ENCODE peak calls at places on chromosomes 13 and 19, in five cellular contexts. K, M, D, C and P are unnamed samples. For H3K27me3, the result is how much of the 10 kb centered on the place peaks cover.

GRCh38 chr19:1211494-1212234 is 6.1 kb downstream of the STK11 start:
- DNase-seq in K (no peak), M (no peak), D (no peak), C (peak), P (no peak)

GRCh38 chr13:23377603-23378002 is 55.9 kb downstream of the SACS start:
- DNase-seq in K (no peak), M (no peak), D (no peak), C (no peak), P (no peak)

GRCh38 chr19:4647676-4648644 is 8.6 kb downstream of the TNFAIP8L1 start:
- DNase-seq in K (no peak), M (no peak), D (peak), C (peak), P (no peak)

GRCh38 chr19:46733693-46734240 is 12.1 kb upstream of the FKRP start:
- DNase-seq in K (no peak), M (no peak), D (no peak), C (no peak), P (no peak)

GRCh38 chr19:10001899-10002298 is 8.4 kb downstream of the COL5A3 start:
- DNase-seq in K (no peak), M (no peak), D (no peak), C (peak), P (no peak)

GRCh38 chr19:16457195-16457953 is 14.4 kb downstream of the EPS15L1 start:
- DNase-seq in K (no peak), M (peak), D (no peak), C (peak), P (no peak)

GRCh38 chr13:39575641-39576238 is 27.3 kb downstream of the LHFPL6 start:
- DNase-seq in K (no peak), M (no peak), D (no peak), C (no peak), P (no peak)

GRCh38 chr19:7152568-7152967 is 83.1 kb downstream of the ZNF557 start:
- DNase-seq in K (no peak), M (no peak), D (no peak), C (no peak), P (no peak)

GRCh38 chr19:40317338-40317737 is 30.9 kb downstream of the C19orf47 start:
- DNase-seq in K (no peak), M (no peak), D (no peak), C (no peak), P (no peak)

GRCh38 chr19:1027020-1027952 is 878 bp downstream of the CNN2 start:
- DNase-seq in K (peak), M (no peak), D (no peak), C (peak), P (no peak)

GRCh38 chr13:98157188-98157587 is 14.3 kb downstream of the FARP1 start:
- DNase-seq in K (no peak), M (no peak), D (no peak), C (peak), P (no peak)

GRCh38 chr13:74052402-74052928 is 81.7 kb downstream of the KLF12 start:
- DNase-seq in K (no peak), M (no peak), D (no peak), C (no peak), P (no peak)

GRCh38 chr19:43575955-43576451 is 402 bp downstream of the PINLYP start:
- DNase-seq in K (no peak), M (no peak), D (no peak), C (no peak), P (no peak)

GRCh38 chr19:16405797-16406196 is 66.0 kb downstream of the EPS15L1 start:
- DNase-seq in K (no peak), M (no peak), D (no peak), C (no peak), P (no peak)

GRCh38 chr19:14553042-14553938 is 18.6 kb downstream of the NDUFB7 start:
- DNase-seq in K (no peak), M (no peak), D (no peak), C (no peak), P (no peak)

GRCh38 chr13:75223981-75224742 is 257.8 kb downstream of the TBC1D4 start:
- DNase-seq in K (no peak), M (no peak), D (no peak), C (no peak), P (no peak)

GRCh38 chr13:81326913-81327312 is 986.0 kb upstream of the SPRY2 start:
- DNase-seq in K (no peak), M (no peak), D (no peak), C (no peak), P (no peak)

GRCh38 chr19:2294377-2295335 is 12.7 kb upstream of the PEAK3 start:
- DNase-seq in K (no peak), M (no peak), D (no peak), C (no peak), P (no peak)

GRCh38 chr13:59603646-59604045 is 560.1 kb downstream of the DIAPH3 start:
- DNase-seq in K (no peak), M (no peak), D (no peak), C (no peak), P (no peak)

GRCh38 chr19:47560999-47561398 is 11.9 kb downstream of the ZNF541 start:
- DNase-seq in K (no peak), M (no peak), D (no peak), C (no peak), P (no peak)

GRCh38 chr19:13012690-13013608 is 17.7 kb downstream of the NFIX start:
- DNase-seq in K (peak), M (no peak), D (peak), C (peak), P (no peak)

GRCh38 chr13:95524270-95524901 is 28.1 kb upstream of the CLDN10 start:
- DNase-seq in K (no peak), M (no peak), D (no peak), C (no peak), P (no peak)

GRCh38 chr13:33508060-33508459 is 222.5 kb upstream of the STARD13 start:
- DNase-seq in K (no peak), M (no peak), D (no peak), C (no peak), P (no peak)

GRCh38 chr19:12665281-12665573 is 1.3 kb downstream of the MAN2B1 start:
- DNase-seq in K (peak), M (no peak), D (no peak), C (no peak), P (no peak)

GRCh38 chr13:99308481-99309087 is 1.4 kb upstream of the GPR183 start:
- DNase-seq in K (no peak), M (no peak), D (no peak), C (no peak), P (no peak)

GRCh38 chr19:56566904-56567273 is 379 bp upstream of the ZNF470 start:
- DNase-seq in K (peak), M (no peak), D (peak), C (no peak), P (no peak)

GRCh38 chr19:19661675-19662251 is 1.7 kb downstream of the ATP13A1 start:
- DNase-seq in K (peak), M (no peak), D (no peak), C (peak), P (no peak)

GRCh38 chr13:90485441-90485840 is 862.0 kb upstream of the MIR17HG start:
- DNase-seq in K (no peak), M (no peak), D (peak), C (no peak), P (peak)

GRCh38 chr13:32237681-32238080 is 77.5 kb downstream of the ZAR1L start:
- DNase-seq in K (no peak), M (peak), D (no peak), C (no peak), P (no peak)

GRCh38 chr13:40063278-40063698 is 407.8 kb downstream of the COG6 start:
- DNase-seq in K (no peak), M (no peak), D (no peak), C (no peak), P (no peak)

GRCh38 chr13:98585398-98585754 is 8.5 kb upstream of the STK24 start:
- DNase-seq in K (no peak), M (no peak), D (no peak), C (no peak), P (no peak)

GRCh38 chr19:47419037-47419783 is at the start of gene MEIS3:
- DNase-seq in K (no peak), M (peak), D (no peak), C (peak), P (no peak)

GRCh38 chr13:49248433-49249002 is 793 bp downstream of the CDADC1 start:
- DNase-seq in K (no peak), M (no peak), D (no peak), C (no peak), P (no peak)

GRCh38 chr19:19749332-19750130 is 16.6 kb upstream of the ZNF14 start:
- DNase-seq in K (no peak), M (no peak), D (no peak), C (no peak), P (no peak)

GRCh38 chr19:41895745-41896580 is 13.0 kb downstream of the ARHGEF1 start:
- DNase-seq in K (no peak), M (no peak), D (no peak), C (no peak), P (no peak)

GRCh38 chr19:15195987-15196682 is 4.7 kb downstream of the NOTCH3 start:
- DNase-seq in K (no peak), M (peak), D (no peak), C (peak), P (peak)

GRCh38 chr19:31109626-31110025 is 239.6 kb downstream of the TSHZ3 start:
- DNase-seq in K (no peak), M (no peak), D (no peak), C (no peak), P (no peak)

GRCh38 chr19:31214997-31215396 is 134.2 kb downstream of the TSHZ3 start:
- DNase-seq in K (no peak), M (no peak), D (no peak), C (no peak), P (no peak)

DNA sequence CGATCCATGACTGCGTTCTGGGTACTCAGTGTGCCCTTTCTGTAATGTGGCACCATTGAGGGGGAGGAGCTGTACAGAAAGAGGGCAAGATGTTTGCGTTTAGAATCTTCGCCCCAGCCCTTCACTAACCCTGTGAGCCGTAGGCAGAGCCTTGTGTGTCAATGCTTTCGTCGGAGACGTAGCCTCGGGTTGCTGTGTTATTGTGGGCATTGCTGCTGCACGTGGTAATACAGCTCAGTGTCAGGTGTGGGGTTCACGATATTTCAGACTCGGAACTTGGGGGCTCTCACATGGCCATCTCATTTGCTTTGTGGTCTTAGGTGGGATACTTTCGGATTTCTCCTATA is 6.1 kb downstream of the RPS9 start:
- DNase-seq in K (no peak), M (no peak), D (no peak), C (no peak), P (no peak)
- H3K4me3 ChIP-seq in K (no peak), M (no peak), D (no peak), C (no peak), P (no peak)

GRCh38 chr13:85486663-85487062 is 312.6 kb downstream of the SLITRK6 start:
- DNase-seq in K (no peak), M (no peak), D (no peak), C (no peak), P (no peak)
- TF ChIP-seq CTCF in K (no peak), M (no peak), D (no peak), C (no peak), P (no peak)

DNA sequence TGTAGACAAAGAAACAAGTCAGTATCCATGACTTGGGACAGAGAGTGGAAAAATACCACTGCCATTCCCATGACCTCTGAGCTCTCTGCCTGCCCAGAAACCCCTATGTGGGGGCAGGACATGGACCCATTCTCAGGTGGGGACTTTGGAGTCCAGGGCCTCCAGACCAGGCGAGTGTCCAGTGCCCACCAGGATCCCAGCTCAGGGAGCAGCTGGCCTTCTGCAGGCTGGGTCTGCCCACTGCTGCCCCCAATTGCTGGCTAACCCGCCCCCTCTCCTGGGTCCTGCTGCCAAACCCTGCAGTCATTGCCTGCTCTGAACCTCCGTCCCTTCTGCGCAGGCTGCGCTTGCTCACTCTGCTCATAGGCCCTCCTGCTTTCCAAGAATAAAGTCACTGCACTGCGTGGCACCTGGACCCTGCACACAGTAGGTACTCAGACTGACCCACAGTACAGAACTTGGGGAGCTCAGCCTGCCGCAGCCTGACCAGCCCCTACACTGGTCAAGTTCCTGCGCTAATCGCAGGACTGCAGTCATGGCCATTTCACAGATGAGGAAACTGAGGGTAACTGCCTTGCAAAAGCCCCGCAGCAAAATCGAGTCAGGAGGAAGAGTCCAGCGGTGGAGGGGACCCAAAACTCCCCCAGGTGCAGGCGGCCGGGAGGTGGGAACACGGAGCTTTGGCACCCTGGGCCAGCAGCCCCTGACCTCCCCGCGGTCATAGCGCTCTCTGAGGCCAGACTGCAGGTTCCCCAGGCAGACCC is 774 bp downstream of the SLC7A10 start:
- DNase-seq in K (no peak), M (no peak), D (no peak), C (no peak), P (no peak)
- H3K27me3 ChIP-seq in K (under half), M (half or more), D (half or more), C (half or more), P (under half)

GRCh38 chr19:45117167-45117594 is 24.2 kb downstream of the PPP1R37 start:
- DNase-seq in K (no peak), M (peak), D (no peak), C (peak), P (no peak)

GRCh38 chr19:45119582-45119981 is 26.6 kb downstream of the PPP1R37 start:
- DNase-seq in K (no peak), M (no peak), D (no peak), C (no peak), P (no peak)

GRCh38 chr19:45114116-45114515 is 21.1 kb downstream of the PPP1R37 start:
- DNase-seq in K (no peak), M (no peak), D (no peak), C (no peak), P (no peak)

GRCh38 chr19:45115809-45116615 is 23.0 kb downstream of the PPP1R37 start:
- DNase-seq in K (no peak), M (no peak), D (no peak), C (no peak), P (no peak)

DNA sequence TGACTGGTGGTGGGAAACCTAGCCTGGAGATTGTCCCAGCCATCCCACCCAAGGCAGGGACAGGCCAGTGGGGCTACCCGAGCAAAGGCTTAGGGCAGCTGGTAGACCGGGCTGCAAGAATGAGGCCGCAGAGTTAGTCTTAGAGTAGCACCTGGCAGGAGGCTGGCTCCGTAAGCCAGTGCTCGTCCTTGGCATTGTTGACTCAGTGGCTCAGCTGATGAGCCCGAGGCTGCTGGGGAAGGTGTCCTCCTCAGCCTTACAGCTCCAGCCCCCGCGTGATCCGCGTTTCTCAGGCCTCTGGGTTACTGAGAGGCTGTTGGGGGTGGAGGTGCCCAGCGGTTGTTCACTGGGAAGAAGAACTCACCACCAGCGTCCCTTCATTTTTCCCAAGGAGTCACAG is 24.7 kb downstream of the PPP1R37 start:
- DNase-seq in K (no peak), M (no peak), D (no peak), C (no peak), P (no peak)
- H3K4me3 ChIP-seq in K (peak), M (no peak), D (no peak), C (no peak), P (no peak)

GRCh38 chr19:53365899-53366493 is 491 bp downstream of the ZNF525 start:
- DNase-seq in K (peak), M (peak), D (no peak), C (no peak), P (no peak)

GRCh38 chr19:53365134-53365898 is at the start of gene ZNF525:
- DNase-seq in K (peak), M (peak), D (peak), C (peak), P (peak)
- TF ChIP-seq CTCF in K (peak), M (no peak), D (no peak), C (peak), P (peak)

GRCh38 chr19:55165952-55166529 is 372 bp downstream of the DNAAF3 start:
- DNase-seq in K (peak), M (peak), D (no peak), C (peak), P (no peak)
- H3K27me3 ChIP-seq in K (under half), M (under half), D (half or more), C (under half), P (under half)